ENCODE peak calls at places on chromosomes 7 and 10, in six cellular contexts. D is amniotic stem cell, C is ACHN, W is Kasumi-1, M is Peyer's patch, F is HuH-7.5. R is an unnamed sample.

GRCh38 chr7:96739609-96740008 is 30.0 kb upstream of the SEM1 start:
- DNase-seq in D (no peak), C (no peak), W (no peak), M (no peak), F (no peak), R (no peak)

GRCh38 chr7:125126376-125126775 is 196.8 kb upstream of the POT1 start:
- DNase-seq in D (no peak), C (no peak), W (no peak), M (no peak), F (no peak), R (no peak)

GRCh38 chr7:40382145-40382544 is 247.3 kb downstream of the SUGCT start:
- DNase-seq in D (no peak), C (no peak), W (no peak), M (no peak), F (no peak), R (no peak)

GRCh38 chr7:92612501-92612900 is 22.3 kb upstream of the FAM133B start:
- DNase-seq in D (no peak), C (no peak), W (no peak), M (no peak), F (no peak), R (no peak)

GRCh38 chr10:63261496-63261895 is 128.4 kb downstream of the NRBF2 start:
- DNase-seq in D (no peak), C (no peak), W (no peak), M (no peak), F (no peak), R (no peak)

GRCh38 chr10:7372504-7372903 is 38.3 kb downstream of the SFMBT2 start:
- DNase-seq in D (no peak), C (no peak), W (no peak), M (no peak), F (no peak), R (no peak)

GRCh38 chr7:5557920-5558401 is 134.3 kb upstream of the TNRC18 start:
- DNase-seq in D (no peak), C (peak; percentile 48), W (no peak), M (peak; percentile 76), F (peak; percentile 64), R (peak; percentile 51)

GRCh38 chr10:24617771-24618396 is 105.8 kb downstream of the ARHGAP21 start:
- DNase-seq in D (no peak), C (peak; percentile 61), W (peak; percentile 82), M (peak; percentile 73), F (peak; percentile 39), R (peak; percentile 56)

GRCh38 chr7:150992833-150993302 is 2.1 kb downstream of the NOS3 start:
- DNase-seq in D (no peak), C (peak; percentile 31), W (peak; percentile 74), M (no peak), F (no peak), R (no peak)

GRCh38 chr10:60367014-60367413 is 22.7 kb downstream of the ANK3 start:
- DNase-seq in D (no peak), C (no peak), W (no peak), M (no peak), F (no peak), R (peak; percentile 78)

GRCh38 chr10:8312861-8313260 is 258.4 kb downstream of the GATA3 start:
- DNase-seq in D (no peak), C (no peak), W (no peak), M (no peak), F (no peak), R (no peak)

GRCh38 chr7:34066968-34067367 is 161.6 kb downstream of the BMPER start:
- DNase-seq in D (no peak), C (no peak), W (no peak), M (no peak), F (no peak), R (no peak)

R was measured in pons.